ENCODE peak calls at places on chromosomes 5 and 9, in ten cellular contexts. L, V, F, B, O, Z, N, D, T and Y are unnamed samples.

GRCh38 chr5:159955056-159955624 is 38.9 kb downstream of the ADRA1B start:
- DNase-seq in Z (no peak), V (no peak), L (no peak), N (no peak), T (no peak), O (no peak), D (no peak), F (no peak), B (no peak), Y (no peak)

GRCh38 chr5:169299651-169300467 is 1.1 kb downstream of the SLIT3 start:
- DNase-seq in T (no peak), O (no peak), V (no peak), Z (no peak), F (no peak), D (no peak), N (no peak), L (no peak), B (no peak), Y (no peak)

GRCh38 chr5:89060768-89061167 is 177.8 kb upstream of the MEF2C start:
- DNase-seq in V (peak), Z (no peak), N (no peak), D (no peak), T (no peak), O (no peak), B (no peak), L (no peak), F (no peak), Y (no peak)

GRCh38 chr5:9239626-9240025 is 306.2 kb downstream of the SEMA5A start:
- DNase-seq in L (no peak), T (no peak), B (no peak), V (peak), D (no peak), Z (no peak), O (no peak), F (no peak), N (no peak), Y (no peak)

GRCh38 chr5:140800816-140801493 is at the start of gene PCDHA3:
- DNase-seq in D (no peak), L (no peak), F (no peak), V (no peak), O (no peak), Z (no peak), B (no peak), T (no peak), N (no peak), Y (no peak)

GRCh38 chr5:107372723-107373487 is 297.8 kb downstream of the EFNA5 start:
- DNase-seq in B (no peak), F (no peak), N (no peak), D (no peak), T (no peak), L (no peak), V (no peak), O (no peak), Z (no peak), Y (peak)

GRCh38 chr9:93124793-93125192 is 9.3 kb downstream of the NINJ1 start:
- DNase-seq in B (peak), O (no peak), L (no peak), D (peak), V (no peak), F (no peak), Z (no peak), N (peak), T (no peak), Y (peak)

GRCh38 chr9:82231411-82231810 is 242.8 kb downstream of the SPATA31D1 start:
- DNase-seq in D (no peak), L (no peak), O (no peak), Z (no peak), B (no peak), T (no peak), N (no peak), V (no peak), F (no peak), Y (no peak)

DNA sequence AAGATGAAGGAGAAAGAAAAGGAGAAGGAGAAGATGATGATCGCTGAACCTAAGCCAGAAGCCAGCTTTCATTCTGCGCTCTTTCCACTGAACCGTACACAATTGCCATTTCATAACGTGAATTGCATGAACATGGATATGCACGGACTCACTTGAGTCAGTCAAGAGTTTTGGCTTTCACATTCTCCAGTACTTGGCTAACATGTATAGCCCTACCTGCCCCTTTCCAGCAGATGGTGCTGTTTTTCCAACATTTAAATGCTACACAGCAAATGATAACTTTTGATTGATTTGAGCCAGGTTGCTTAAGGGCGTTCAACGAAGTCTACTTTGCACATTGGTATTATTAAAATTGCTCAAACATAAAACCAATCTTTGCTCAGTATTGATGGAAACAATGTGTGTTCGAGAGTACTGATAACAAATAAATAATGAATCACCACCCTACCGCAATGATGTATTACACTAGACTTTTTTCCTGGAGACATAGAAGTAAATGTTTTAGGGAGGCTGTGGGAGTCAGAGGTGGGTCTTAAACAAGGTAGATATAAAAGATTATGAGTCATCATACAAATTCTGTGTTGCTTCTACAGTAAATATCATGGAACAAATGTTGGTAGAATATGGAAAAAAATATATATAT is 196.4 kb downstream of the TRPM3 start:
- DNase-seq in Z (peak), V (peak), N (no peak), F (no peak), O (peak), D (peak), B (no peak), L (peak), T (peak), Y (peak)
- H3K27ac ChIP-seq in Z (no peak), V (no peak), N (no peak), F (no peak), O (peak), D (peak), B (no peak), L (peak), T (no peak), Y (no peak)

DNA sequence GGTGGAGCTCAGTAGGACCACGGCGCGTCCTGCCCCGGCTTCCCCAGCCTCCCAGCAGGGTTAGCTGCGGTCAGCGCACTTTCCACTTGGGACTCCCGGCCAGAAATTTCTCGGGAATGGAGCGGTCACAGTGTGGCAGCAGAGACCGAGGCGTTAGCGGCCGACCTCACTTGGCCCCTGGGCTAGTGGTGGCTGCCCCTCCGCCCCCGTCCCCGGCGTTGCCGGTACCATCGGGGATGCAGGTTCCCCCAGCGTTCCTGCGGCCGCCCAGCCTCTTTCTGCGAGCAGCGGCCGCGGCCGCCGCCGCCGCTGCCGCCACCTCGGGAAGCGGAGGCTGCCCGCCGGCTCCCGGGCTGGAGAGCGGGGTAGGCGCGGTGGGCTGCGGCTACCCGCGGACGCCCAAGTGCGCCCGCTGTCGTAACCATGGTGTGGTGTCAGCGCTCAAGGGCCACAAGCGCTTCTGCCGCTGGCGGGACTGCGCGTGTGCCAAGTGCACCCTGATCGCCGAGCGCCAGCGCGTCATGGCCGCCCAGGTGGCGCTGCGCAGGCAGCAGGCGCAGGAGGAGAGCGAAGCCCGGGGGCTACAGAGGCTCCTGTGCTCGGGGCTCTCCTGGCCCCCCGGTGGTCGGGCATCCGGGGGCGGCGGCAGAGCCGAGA is 454 bp downstream of the DMRTA1 start:
- DNase-seq in B (peak), D (peak), L (peak), O (no peak), Z (peak), V (peak), F (peak), T (peak), N (peak), Y (peak)
- H3K4me3 ChIP-seq in B (peak), D (peak), L (peak), O (peak), Z (peak), V (peak), F (peak), T (peak), N (peak), Y (peak)

GRCh38 chr9:133557581-133557980 is 23.1 kb downstream of the ADAMTSL2 start:
- DNase-seq in N (no peak), O (no peak), Z (no peak), B (no peak), V (no peak), F (no peak), D (no peak), T (no peak), L (no peak), Y (no peak)
- H3K27ac ChIP-seq in N (peak), O (no peak), Z (peak), B (peak), V (no peak), F (no peak), D (no peak), T (peak), L (no peak), Y (no peak)

DNA sequence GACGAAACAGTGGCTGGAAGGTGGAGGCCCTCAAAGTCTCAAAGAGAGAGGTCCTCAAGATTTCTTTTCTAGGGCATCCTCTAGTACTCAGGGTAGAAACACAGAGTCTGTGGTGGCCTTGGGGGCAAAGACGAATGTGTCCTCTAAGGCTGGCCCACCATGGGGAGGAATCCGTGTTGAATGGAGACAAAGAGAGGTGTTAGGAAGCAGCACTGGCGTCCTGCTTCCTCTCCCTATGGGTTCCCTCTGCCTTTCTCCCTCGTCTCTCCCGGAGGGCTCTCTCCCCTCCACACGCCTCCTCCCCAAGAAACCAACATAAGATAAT is 333.7 kb downstream of the CWC27 start:
- DNase-seq in T (no peak), F (no peak), V (no peak), N (no peak), Z (no peak), L (no peak), D (no peak), O (no peak), B (no peak), Y (no peak)
- H3K4me3 ChIP-seq in T (no peak), F (peak), V (peak), N (peak), Z (no peak), L (peak), D (peak), O (peak), B (peak), Y (peak)

GRCh38 chr9:128995791-128996190 is 32.3 kb downstream of the SH3GLB2 start:
- DNase-seq in B (no peak), O (no peak), N (peak), V (no peak), D (no peak), F (no peak), Z (no peak), T (no peak), L (no peak), Y (no peak)
- H3K27ac ChIP-seq in B (peak), O (no peak), N (no peak), V (no peak), D (no peak), F (no peak), Z (peak), T (no peak), L (no peak), Y (no peak)

GRCh38 chr5:176646049-176646706 is 1.1 kb upstream of the TSPAN17 start:
- DNase-seq in Z (no peak), T (no peak), F (no peak), O (no peak), L (no peak), D (no peak), N (peak), V (no peak), B (no peak), Y (no peak)
- H3K4me3 ChIP-seq in Z (no peak), T (no peak), F (peak), O (no peak), L (no peak), D (no peak), N (peak), V (peak), B (peak), Y (no peak)

DNA sequence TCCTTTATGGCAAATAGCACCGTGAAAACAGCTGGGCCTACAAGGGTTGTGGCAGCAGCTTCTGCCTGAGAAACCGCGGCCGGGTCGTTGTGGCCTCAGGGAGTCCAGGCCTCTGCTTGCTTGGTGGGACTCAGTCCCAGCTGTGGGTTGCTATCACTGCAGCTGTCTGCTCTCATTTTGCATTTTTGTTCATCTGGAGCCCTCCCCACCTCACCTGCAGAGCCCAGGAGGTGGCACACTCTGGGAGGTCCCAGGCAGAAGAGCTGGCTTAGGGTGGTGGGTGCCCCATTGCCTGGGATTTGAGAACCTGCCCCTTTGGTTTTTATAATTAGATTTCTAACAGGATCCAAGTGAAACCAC is 138.4 kb downstream of the GADD45G start:
- DNase-seq in V (no peak), T (no peak), O (no peak), B (no peak), Z (no peak), D (no peak), F (no peak), N (no peak), L (no peak), Y (no peak)
- H3K27ac ChIP-seq in V (no peak), T (peak), O (no peak), B (no peak), Z (no peak), D (no peak), F (no peak), N (peak), L (no peak), Y (no peak)